ENCODE peak calls at places on chromosomes 4 and X, in nine cellular contexts. E is stomach; W is psoas muscle; U is heart left ventricle; H is thyroid gland; J is ovary; D is CD8-positive, alpha-beta T cell; C is pancreas; F is sigmoid colon. V is an unnamed sample.

GRCh38 chr4:151029537-151029936 is 14.5 kb upstream of the LRBA start:
- DNase-seq in W (no peak), F (no peak), E (no peak), J (no peak), C (no peak), H (no peak), D (no peak), U (no peak), V (no peak)

GRCh38 chr4:113292371-113293042 is 243.1 kb downstream of the ANK2 start:
- DNase-seq in U (no peak), W (peak; percentile 54), F (peak; percentile 80), D (no peak), C (no peak), E (no peak), J (peak; percentile 70), H (peak; percentile 58), V (no peak)

GRCh38 chr4:146916479-146917076 is 29.1 kb downstream of the TTC29 start:
- DNase-seq in E (no peak), C (no peak), H (peak; percentile 3), J (no peak), F (no peak), U (no peak), W (no peak), D (no peak), V (no peak)

GRCh38 chrX:12610079-12610478 is 181.1 kb upstream of the PRPS2 start:
- DNase-seq in D (no peak), C (no peak), E (no peak), H (no peak), F (no peak), W (no peak), J (no peak), U (no peak), V (no peak)

GRCh38 chr4:53614616-53615015 is 23.3 kb upstream of the LNX1 start:
- DNase-seq in U (no peak), C (no peak), H (no peak), D (no peak), J (no peak), E (peak; percentile 38), W (no peak), F (no peak), V (no peak)

GRCh38 chr4:146545102-146545501 is 23.4 kb upstream of the SLC10A7 start:
- DNase-seq in U (no peak), J (no peak), F (no peak), C (no peak), W (no peak), D (no peak), E (no peak), H (no peak), V (no peak)

GRCh38 chrX:4994855-4995254 is 1233.8 kb downstream of the NLGN4X start:
- DNase-seq in C (no peak), D (no peak), E (no peak), H (no peak), U (no peak), J (no peak), F (no peak), W (no peak), V (no peak)

GRCh38 chr4:48333587-48333986 is 7.7 kb upstream of the SLAIN2 start:
- DNase-seq in W (no peak), J (no peak), H (no peak), D (no peak), F (no peak), U (no peak), C (no peak), E (no peak), V (no peak)

GRCh38 chr4:184755278-184755677 is 21.4 kb upstream of the CENPU start:
- DNase-seq in E (no peak), H (no peak), J (no peak), D (no peak), F (no peak), U (peak; percentile 83), C (no peak), W (peak; percentile 71), V (no peak)

DNA sequence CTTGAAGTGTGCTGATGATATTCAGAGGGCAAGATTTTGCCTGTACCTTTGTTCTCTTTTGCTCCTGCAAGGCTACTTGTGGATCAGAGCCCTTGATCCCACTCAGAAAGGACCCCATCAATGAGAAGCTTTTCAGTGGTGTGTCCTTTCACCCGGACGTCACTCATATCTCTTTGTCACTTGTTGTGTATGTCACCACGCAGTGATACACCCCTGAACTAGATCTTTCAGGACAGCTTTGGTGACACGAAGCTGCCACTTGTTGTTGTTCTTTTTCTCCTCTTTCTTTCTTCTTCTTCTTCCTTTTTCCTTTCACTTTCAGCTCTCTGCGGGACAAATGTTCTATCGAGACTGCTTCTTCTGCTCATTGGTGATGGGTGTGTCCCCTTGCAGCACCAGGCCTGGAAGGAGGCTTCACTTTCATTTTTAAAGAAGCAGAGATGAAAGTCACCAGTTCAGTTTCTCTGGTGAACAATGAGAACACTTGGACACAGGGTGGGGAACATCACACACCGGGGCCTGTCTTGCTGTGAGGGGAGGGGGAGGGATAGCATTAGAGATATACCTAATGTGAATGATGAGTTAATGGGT is 83.6 kb downstream of the NBDY start:
- DNase-seq in E (no peak), H (no peak), F (no peak), D (peak; percentile 51), U (no peak), C (no peak), J (no peak), W (no peak), V (no peak)
- TF ChIP-seq CTCF in E (no peak), H (no peak), F (no peak), D (no peak), U (no peak), C (no peak), J (no peak), W (no peak), V (no peak)

DNA sequence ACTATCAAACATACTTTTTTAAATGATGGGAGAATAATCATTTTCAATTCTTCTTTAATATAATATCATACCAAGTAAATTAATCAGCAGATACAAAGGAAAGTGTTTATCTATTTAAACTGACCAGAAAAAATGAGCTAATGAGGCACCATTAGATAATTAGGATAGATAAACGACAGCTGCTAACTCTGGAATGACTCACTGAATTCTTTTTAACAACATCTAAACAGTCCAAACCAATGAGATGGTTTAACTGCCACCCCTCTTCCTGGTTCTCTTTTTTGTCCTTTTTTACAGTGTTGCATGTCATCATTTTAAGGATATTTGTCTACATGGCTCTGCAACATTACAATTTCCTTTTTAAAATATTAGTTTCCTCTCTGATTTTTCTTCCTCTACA is 41.6 kb downstream of the UNC5C start:
- DNase-seq in C (no peak), J (no peak), W (no peak), U (no peak), F (no peak), H (no peak), E (no peak), D (no peak), V (no peak)
- H3K27ac ChIP-seq in C (no peak overlapping the region), J (no peak overlapping the region), W (no peak overlapping the region), U (no peak overlapping the region), F (no peak overlapping the region), H (no peak overlapping the region), E (no peak overlapping the region), D (no peak overlapping the region), V (no peak overlapping the region)

GRCh38 chr4:24544208-24544607 is 40.1 kb downstream of the DHX15 start:
- DNase-seq in W (no peak), U (no peak), C (no peak), D (no peak), H (no peak), J (no peak), E (no peak), F (no peak), V (no peak)
- H3K4me3 ChIP-seq in W (no peak overlapping the region), U (no peak overlapping the region), C (no peak overlapping the region), D (no peak overlapping the region), H (no peak overlapping the region), J (no peak overlapping the region), E (no peak overlapping the region), F (no peak overlapping the region), V (no peak overlapping the region)

GRCh38 chr4:21134994-21135393 is 434.7 kb downstream of the PACRGL start:
- DNase-seq in E (no peak), F (no peak), J (no peak), W (no peak), D (no peak), H (no peak), U (no peak), C (no peak), V (no peak)
- TF ChIP-seq CTCF in E (no peak), F (peak; percentile 37), J (no peak), W (no peak), D (no peak), H (no peak), U (peak; percentile 19), C (no peak), V (no peak)

GRCh38 chrX:9091253-9091652 is 57.3 kb upstream of the FAM9B start:
- DNase-seq in F (no peak), W (no peak), H (no peak), U (no peak), D (no peak), J (no peak), C (no peak), E (no peak), V (no peak)
- H3K27ac ChIP-seq in F (no peak overlapping the region), W (no peak overlapping the region), H (no peak overlapping the region), U (no peak overlapping the region), D (no peak overlapping the region), J (no peak overlapping the region), C (no peak overlapping the region), E (no peak overlapping the region), V (no peak overlapping the region)

GRCh38 chrX:72097081-72097480 is 34.6 kb downstream of the RTL5 start:
- DNase-seq in W (no peak), H (no peak), C (no peak), F (no peak), D (no peak), U (no peak), E (no peak), J (no peak), V (no peak)

GRCh38 chrX:72102760-72103159 is 29.0 kb downstream of the RTL5 start:
- DNase-seq in J (no peak), W (no peak), E (peak; percentile 49), H (no peak), F (no peak), D (peak; percentile 42), U (no peak), C (peak; percentile 28), V (no peak)

GRCh38 chrX:72100051-72100755 is 31.5 kb downstream of the RTL5 start:
- DNase-seq in J (no peak), D (peak; percentile 45), C (peak; percentile 21), E (no peak), F (no peak), W (no peak), U (no peak), H (no peak), V (no peak)

GRCh38 chrX:72101597-72102037 is 30.1 kb downstream of the RTL5 start:
- DNase-seq in J (no peak), H (peak; percentile 20), C (peak; percentile 34), W (no peak), E (no peak), D (peak; percentile 48), U (no peak), F (no peak), V (no peak)

DNA sequence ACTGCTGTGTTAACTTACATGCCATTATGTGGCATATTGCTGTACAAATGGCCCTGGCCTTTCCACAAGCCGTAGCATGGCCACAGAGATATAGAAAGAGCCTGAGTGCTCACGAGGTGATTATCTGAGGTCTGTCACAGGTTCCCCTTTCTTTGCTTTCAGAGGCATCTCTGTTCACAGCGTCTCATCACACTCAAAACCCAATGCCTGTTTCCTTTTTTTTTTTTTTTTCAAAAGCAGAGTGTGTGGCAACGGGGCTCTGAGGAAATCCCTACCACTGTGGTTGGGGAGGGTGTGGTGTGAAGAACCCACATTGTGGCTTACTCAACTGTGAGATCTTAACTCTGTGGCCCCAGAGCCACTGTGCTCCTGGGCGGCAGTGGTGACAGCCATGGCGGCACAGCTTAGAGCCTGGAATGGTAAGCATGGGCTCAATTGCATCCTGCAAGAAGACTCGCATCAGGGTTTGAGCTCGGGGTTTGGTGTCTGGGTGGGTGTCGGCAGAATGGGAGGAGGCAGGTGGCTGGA is 30.8 kb downstream of the RTL5 start:
- DNase-seq in H (no peak), W (no peak), J (no peak), E (peak; percentile 43), U (peak; percentile 49), F (no peak), D (peak; percentile 75), C (peak; percentile 40), V (no peak)
- H3K4me3 ChIP-seq in H (no peak overlapping the region), W (no peak overlapping the region), J (no peak overlapping the region), E (no peak overlapping the region), U (no peak overlapping the region), F (no peak overlapping the region), D (no peak overlapping the region), C (no peak overlapping the region), V (no peak overlapping the region)